ENCODE peak calls at places on chromosomes 16 and 17, in six cellular contexts. One of them, this sample, is unnamed.

GRCh38 chr17:4648741-4649140 is 7.3 kb upstream of the ALOX15 start:
- DNase-seq in CD8-positive, alpha-beta T cell: no peak
- DNase-seq in uterus: no peak
- DNase-seq in lower leg skin: no peak
- DNase-seq in fibroblast of the aortic adventitia: no peak
- DNase-seq in GM23338: no peak
- DNase-seq in this sample: no peak

GRCh38 chr16:72858611-72859493 is 189.1 kb downstream of the ZFHX3 start:
- DNase-seq in lower leg skin: no peak
- DNase-seq in CD8-positive, alpha-beta T cell: no peak
- DNase-seq in uterus: no peak
- DNase-seq in GM23338: no peak
- DNase-seq in fibroblast of the aortic adventitia: peak; percentile 60
- DNase-seq in this sample: no peak

GRCh38 chr16:12639044-12639443 is 164.6 kb downstream of the CPPED1 start:
- DNase-seq in CD8-positive, alpha-beta T cell: no peak
- DNase-seq in uterus: no peak
- DNase-seq in GM23338: no peak
- DNase-seq in fibroblast of the aortic adventitia: no peak
- DNase-seq in lower leg skin: no peak
- DNase-seq in this sample: no peak

GRCh38 chr17:6640536-6641373 is at the start of the genes KIAA0753 and TXNDC17:
- DNase-seq in lower leg skin: peak; percentile 85
- DNase-seq in uterus: peak; percentile 88
- DNase-seq in GM23338: peak; percentile 90
- DNase-seq in CD8-positive, alpha-beta T cell: peak; percentile 91
- DNase-seq in fibroblast of the aortic adventitia: peak; percentile 89
- DNase-seq in this sample: peak; percentile 97

GRCh38 chr16:11139624-11140375 is 116.2 kb downstream of the SOCS1 start:
- DNase-seq in CD8-positive, alpha-beta T cell: no peak
- DNase-seq in lower leg skin: no peak
- DNase-seq in GM23338: no peak
- DNase-seq in fibroblast of the aortic adventitia: no peak
- DNase-seq in uterus: no peak
- DNase-seq in this sample: no peak

GRCh38 chr17:40952675-40953074 is 14.1 kb downstream of the KRT39 start:
- DNase-seq in CD8-positive, alpha-beta T cell: no peak
- DNase-seq in uterus: no peak
- DNase-seq in fibroblast of the aortic adventitia: peak; percentile 89
- DNase-seq in GM23338: no peak
- DNase-seq in lower leg skin: no peak
- DNase-seq in this sample: no peak

GRCh38 chr17:40958086-40958953 is 8.4 kb downstream of the KRT39 start:
- DNase-seq in GM23338: peak; percentile 65
- DNase-seq in CD8-positive, alpha-beta T cell: no peak
- DNase-seq in uterus: no peak
- DNase-seq in fibroblast of the aortic adventitia: no peak
- DNase-seq in lower leg skin: no peak
- DNase-seq in this sample: no peak

GRCh38 chr17:38554430-38555350 is 51.1 kb downstream of the SRCIN1 start:
- DNase-seq in fibroblast of the aortic adventitia: peak; percentile 43
- DNase-seq in GM23338: no peak
- DNase-seq in lower leg skin: no peak
- DNase-seq in CD8-positive, alpha-beta T cell: no peak
- DNase-seq in uterus: no peak
- DNase-seq in this sample: no peak

GRCh38 chr17:41308251-41308917 is 725 bp downstream of the KRTAP16-1 start:
- DNase-seq in fibroblast of the aortic adventitia: no peak
- DNase-seq in CD8-positive, alpha-beta T cell: peak; percentile 76
- DNase-seq in GM23338: no peak
- DNase-seq in lower leg skin: no peak
- DNase-seq in uterus: no peak
- DNase-seq in this sample: peak; percentile 57

GRCh38 chr17:6998855-6999508 is 3.1 kb downstream of the ALOX12 start:
- DNase-seq in lower leg skin: no peak
- DNase-seq in GM23338: no peak
- DNase-seq in CD8-positive, alpha-beta T cell: no peak
- DNase-seq in fibroblast of the aortic adventitia: no peak
- DNase-seq in uterus: no peak
- DNase-seq in this sample: no peak

GRCh38 chr17:30116345-30116660 is 313 bp upstream of the NSRP1 start:
- DNase-seq in lower leg skin: no peak
- DNase-seq in CD8-positive, alpha-beta T cell: no peak
- DNase-seq in fibroblast of the aortic adventitia: no peak
- DNase-seq in GM23338: no peak
- DNase-seq in uterus: no peak
- DNase-seq in this sample: no peak

GRCh38 chr17:50165066-50165465 is 739 bp upstream of the SGCA start:
- DNase-seq in lower leg skin: no peak
- DNase-seq in CD8-positive, alpha-beta T cell: no peak
- DNase-seq in fibroblast of the aortic adventitia: no peak
- DNase-seq in GM23338: no peak
- DNase-seq in uterus: no peak
- DNase-seq in this sample: no peak
- H3K4me3 ChIP-seq in lower leg skin: no peak overlapping the region
- H3K4me3 ChIP-seq in CD8-positive, alpha-beta T cell: no peak overlapping the region
- H3K4me3 ChIP-seq in fibroblast of the aortic adventitia: no peak overlapping the region
- H3K4me3 ChIP-seq in GM23338: no peak overlapping the region
- H3K4me3 ChIP-seq in uterus: no peak overlapping the region
- H3K4me3 ChIP-seq in this sample: no peak overlapping the region

DNA sequence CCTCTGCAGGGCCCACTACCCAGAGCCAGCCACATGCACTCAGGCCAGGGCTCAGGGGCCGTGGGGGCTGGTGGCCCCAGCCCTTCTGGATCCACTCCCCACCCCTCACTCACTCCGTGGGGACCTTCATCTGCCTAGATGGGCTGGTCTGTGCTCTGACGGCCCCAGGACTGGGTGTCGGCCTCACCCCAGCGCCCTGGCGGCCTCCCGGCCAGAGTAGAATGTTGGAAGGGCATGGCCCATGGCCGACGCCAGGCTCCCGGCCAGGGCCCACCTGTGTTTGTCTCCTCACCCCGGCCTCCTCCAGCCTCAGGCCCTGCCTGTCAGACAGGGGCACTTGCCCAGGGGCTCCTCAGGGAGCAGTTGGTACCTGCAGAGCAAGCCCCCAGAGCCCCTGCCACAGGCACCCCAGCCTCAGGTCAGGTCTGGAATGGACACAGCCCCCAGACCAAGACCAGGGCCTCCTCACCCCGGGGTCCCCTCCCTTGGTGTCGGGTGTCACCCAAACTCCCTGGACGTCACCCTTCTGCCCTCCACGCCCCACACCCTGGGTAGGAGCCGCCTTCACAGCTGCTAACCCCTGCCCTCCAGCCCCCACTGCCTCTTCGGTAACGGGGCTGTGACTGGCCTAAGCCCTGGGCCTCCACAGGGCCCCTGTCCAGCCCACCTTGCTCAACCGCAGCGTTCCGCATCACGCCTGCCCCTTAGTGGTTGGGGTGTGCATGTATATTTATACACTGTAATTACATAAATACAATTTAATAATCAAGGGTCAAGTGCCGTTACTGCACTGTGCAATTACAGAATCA is 3.0 kb upstream of the CDH15 start:
- DNase-seq in CD8-positive, alpha-beta T cell: no peak
- DNase-seq in fibroblast of the aortic adventitia: no peak
- DNase-seq in uterus: no peak
- DNase-seq in lower leg skin: no peak
- DNase-seq in GM23338: no peak
- DNase-seq in this sample: no peak
- TF ChIP-seq CTCF in CD8-positive, alpha-beta T cell: no peak
- TF ChIP-seq CTCF in fibroblast of the aortic adventitia: peak; percentile 5
- TF ChIP-seq CTCF in uterus: no peak
- TF ChIP-seq CTCF in lower leg skin: no peak
- TF ChIP-seq CTCF in GM23338: no peak
- TF ChIP-seq CTCF in this sample: no peak

DNA sequence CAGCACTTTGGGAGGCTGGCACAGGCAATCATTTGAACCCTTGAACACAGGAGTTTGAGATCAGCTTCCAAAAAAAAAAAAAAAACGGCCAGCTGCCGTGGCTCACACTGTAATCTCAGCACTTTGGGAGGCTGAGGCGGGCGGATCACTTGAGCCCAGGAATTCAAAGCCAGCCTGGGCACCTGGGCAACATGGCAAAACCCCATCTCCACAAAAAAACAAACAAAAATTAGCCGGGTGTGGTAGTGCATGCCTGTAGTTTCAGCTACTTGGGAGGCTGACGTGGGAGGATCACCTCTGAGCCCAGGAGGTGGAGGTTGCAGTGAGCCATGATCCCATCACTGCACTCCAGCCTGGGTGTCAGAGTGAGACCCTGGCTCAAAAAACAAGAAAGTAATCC is 39.0 kb downstream of the GRB2 start:
- DNase-seq in CD8-positive, alpha-beta T cell: no peak
- DNase-seq in lower leg skin: no peak
- DNase-seq in GM23338: no peak
- DNase-seq in uterus: no peak
- DNase-seq in fibroblast of the aortic adventitia: no peak
- DNase-seq in this sample: no peak
- H3K4me3 ChIP-seq in CD8-positive, alpha-beta T cell: no peak overlapping the region
- H3K4me3 ChIP-seq in lower leg skin: no peak overlapping the region
- H3K4me3 ChIP-seq in GM23338: no peak overlapping the region
- H3K4me3 ChIP-seq in uterus: no peak overlapping the region
- H3K4me3 ChIP-seq in fibroblast of the aortic adventitia: no peak overlapping the region
- H3K4me3 ChIP-seq in this sample: no peak overlapping the region

GRCh38 chr17:789160-789840 is 7.1 kb downstream of the MRM3 start:
- DNase-seq in lower leg skin: no peak
- DNase-seq in uterus: no peak
- DNase-seq in CD8-positive, alpha-beta T cell: no peak
- DNase-seq in GM23338: no peak
- DNase-seq in fibroblast of the aortic adventitia: no peak
- DNase-seq in this sample: no peak

GRCh38 chr17:791807-792206 is 9.7 kb downstream of the MRM3 start:
- DNase-seq in uterus: no peak
- DNase-seq in CD8-positive, alpha-beta T cell: no peak
- DNase-seq in GM23338: no peak
- DNase-seq in fibroblast of the aortic adventitia: no peak
- DNase-seq in lower leg skin: no peak
- DNase-seq in this sample: no peak

GRCh38 chr17:795276-795675 is 13.1 kb downstream of the MRM3 start:
- DNase-seq in GM23338: no peak
- DNase-seq in CD8-positive, alpha-beta T cell: no peak
- DNase-seq in uterus: no peak
- DNase-seq in fibroblast of the aortic adventitia: no peak
- DNase-seq in lower leg skin: no peak
- DNase-seq in this sample: no peak

GRCh38 chr17:794876-795275 is 12.7 kb downstream of the MRM3 start:
- DNase-seq in GM23338: peak; percentile 93
- DNase-seq in CD8-positive, alpha-beta T cell: peak; percentile 15
- DNase-seq in uterus: peak; percentile 86
- DNase-seq in fibroblast of the aortic adventitia: peak; percentile 79
- DNase-seq in lower leg skin: peak; percentile 86
- DNase-seq in this sample: peak; percentile 51

GRCh38 chr17:792277-792676 is 10.1 kb downstream of the MRM3 start:
- DNase-seq in uterus: no peak
- DNase-seq in GM23338: peak; percentile 40
- DNase-seq in CD8-positive, alpha-beta T cell: no peak
- DNase-seq in fibroblast of the aortic adventitia: no peak
- DNase-seq in lower leg skin: no peak
- DNase-seq in this sample: no peak
- TF ChIP-seq CTCF in uterus: no peak
- TF ChIP-seq CTCF in GM23338: no peak
- TF ChIP-seq CTCF in CD8-positive, alpha-beta T cell: no peak
- TF ChIP-seq CTCF in fibroblast of the aortic adventitia: no peak
- TF ChIP-seq CTCF in lower leg skin: no peak
- TF ChIP-seq CTCF in this sample: no peak

This sample was measured in GM12865.